ENCODE peak calls at places on chromosomes 1 and 21, in five cellular contexts. One of them, this sample, is unnamed.

GRCh38 chr1:115908565-115909334 is 67.6 kb upstream of the SLC22A15 start:
- DNase-seq in AG09309: no peak
- DNase-seq in skeletal muscle cell: no peak
- DNase-seq in HuH-7.5: no peak
- DNase-seq in activated T-cell treated with anti-CD3 and anti-CD28 coated beads for 24 hours: no peak
- DNase-seq in this sample: no peak

GRCh38 chr1:240888039-240888786 is 276.3 kb upstream of the GREM2 start:
- DNase-seq in AG09309: no peak
- DNase-seq in skeletal muscle cell: no peak
- DNase-seq in HuH-7.5: peak; percentile 14
- DNase-seq in activated T-cell treated with anti-CD3 and anti-CD28 coated beads for 24 hours: no peak
- DNase-seq in this sample: no peak

GRCh38 chr1:100941580-100942216 is 45.8 kb downstream of the SLC30A7 start:
- DNase-seq in AG09309: no peak
- DNase-seq in skeletal muscle cell: no peak
- DNase-seq in HuH-7.5: no peak
- DNase-seq in activated T-cell treated with anti-CD3 and anti-CD28 coated beads for 24 hours: no peak
- DNase-seq in this sample: no peak

GRCh38 chr1:66231162-66232077 is 302.5 kb upstream of the SGIP1 start:
- DNase-seq in AG09309: peak; percentile 25
- DNase-seq in skeletal muscle cell: no peak
- DNase-seq in HuH-7.5: no peak
- DNase-seq in activated T-cell treated with anti-CD3 and anti-CD28 coated beads for 24 hours: no peak
- DNase-seq in this sample: no peak

GRCh38 chr1:154474802-154475201 is 27.2 kb upstream of the TDRD10 start:
- DNase-seq in AG09309: peak; percentile 82
- DNase-seq in skeletal muscle cell: peak; percentile 70
- DNase-seq in HuH-7.5: no peak
- DNase-seq in activated T-cell treated with anti-CD3 and anti-CD28 coated beads for 24 hours: no peak
- DNase-seq in this sample: peak; percentile 80

GRCh38 chr21:28923439-28923975 is 69.2 kb downstream of the LTN1 start:
- DNase-seq in AG09309: no peak
- DNase-seq in skeletal muscle cell: no peak
- DNase-seq in HuH-7.5: no peak
- DNase-seq in activated T-cell treated with anti-CD3 and anti-CD28 coated beads for 24 hours: no peak
- DNase-seq in this sample: no peak

GRCh38 chr1:214416417-214417212 is 134.8 kb downstream of the PTPN14 start:
- DNase-seq in AG09309: no peak
- DNase-seq in skeletal muscle cell: no peak
- DNase-seq in HuH-7.5: no peak
- DNase-seq in activated T-cell treated with anti-CD3 and anti-CD28 coated beads for 24 hours: no peak
- DNase-seq in this sample: no peak

GRCh38 chr1:9161963-9162362 is 33.1 kb upstream of the GPR157 start:
- DNase-seq in AG09309: no peak
- DNase-seq in skeletal muscle cell: no peak
- DNase-seq in HuH-7.5: no peak
- DNase-seq in activated T-cell treated with anti-CD3 and anti-CD28 coated beads for 24 hours: no peak
- DNase-seq in this sample: no peak

GRCh38 chr21:26047279-26047967 is 123.1 kb downstream of the APP start:
- DNase-seq in AG09309: no peak
- DNase-seq in skeletal muscle cell: no peak
- DNase-seq in HuH-7.5: no peak
- DNase-seq in activated T-cell treated with anti-CD3 and anti-CD28 coated beads for 24 hours: no peak
- DNase-seq in this sample: no peak

GRCh38 chr1:99207216-99207615 is 57.1 kb upstream of the PLPPR4 start:
- DNase-seq in AG09309: no peak
- DNase-seq in skeletal muscle cell: no peak
- DNase-seq in HuH-7.5: no peak
- DNase-seq in activated T-cell treated with anti-CD3 and anti-CD28 coated beads for 24 hours: no peak
- DNase-seq in this sample: no peak

GRCh38 chr1:226064816-226065248 is 2.3 kb downstream of the H3-3A start:
- DNase-seq in AG09309: no peak
- DNase-seq in skeletal muscle cell: no peak
- DNase-seq in HuH-7.5: peak; percentile 22
- DNase-seq in activated T-cell treated with anti-CD3 and anti-CD28 coated beads for 24 hours: peak; percentile 28
- DNase-seq in this sample: no peak

GRCh38 chr1:63663301-63663700 is 70.1 kb downstream of the PGM1 start:
- DNase-seq in AG09309: no peak
- DNase-seq in skeletal muscle cell: no peak
- DNase-seq in HuH-7.5: no peak
- DNase-seq in activated T-cell treated with anti-CD3 and anti-CD28 coated beads for 24 hours: no peak
- DNase-seq in this sample: no peak

GRCh38 chr1:213397638-213398037 is 346.6 kb downstream of the RPS6KC1 start:
- DNase-seq in AG09309: no peak
- DNase-seq in skeletal muscle cell: no peak
- DNase-seq in HuH-7.5: no peak
- DNase-seq in activated T-cell treated with anti-CD3 and anti-CD28 coated beads for 24 hours: no peak
- DNase-seq in this sample: no peak

GRCh38 chr1:82836246-82836645 is 1035.5 kb downstream of the ADGRL2 start:
- DNase-seq in AG09309: no peak
- DNase-seq in skeletal muscle cell: no peak
- DNase-seq in HuH-7.5: no peak
- DNase-seq in activated T-cell treated with anti-CD3 and anti-CD28 coated beads for 24 hours: no peak
- DNase-seq in this sample: no peak

GRCh38 chr1:75632350-75632949 is 21.5 kb upstream of the SLC44A5 start:
- DNase-seq in AG09309: peak; percentile 8
- DNase-seq in skeletal muscle cell: no peak
- DNase-seq in HuH-7.5: no peak
- DNase-seq in activated T-cell treated with anti-CD3 and anti-CD28 coated beads for 24 hours: no peak
- DNase-seq in this sample: no peak

GRCh38 chr1:177753655-177754054 is 216.2 kb downstream of the SEC16B start:
- DNase-seq in AG09309: no peak
- DNase-seq in skeletal muscle cell: no peak
- DNase-seq in HuH-7.5: no peak
- DNase-seq in activated T-cell treated with anti-CD3 and anti-CD28 coated beads for 24 hours: no peak
- DNase-seq in this sample: no peak

GRCh38 chr1:39980555-39981313 is 25.8 kb downstream of the MFSD2A start:
- DNase-seq in AG09309: no peak
- DNase-seq in skeletal muscle cell: no peak
- DNase-seq in HuH-7.5: no peak
- DNase-seq in activated T-cell treated with anti-CD3 and anti-CD28 coated beads for 24 hours: no peak
- DNase-seq in this sample: no peak

GRCh38 chr1:1782399-1783221 is 4.3 kb upstream of the NADK start:
- DNase-seq in AG09309: peak; percentile 8
- DNase-seq in skeletal muscle cell: no peak
- DNase-seq in HuH-7.5: peak; percentile 67
- DNase-seq in activated T-cell treated with anti-CD3 and anti-CD28 coated beads for 24 hours: no peak
- DNase-seq in this sample: no peak

GRCh38 chr21:43900690-43901089 is 35.7 kb downstream of the AGPAT3 start:
- DNase-seq in AG09309: no peak
- DNase-seq in skeletal muscle cell: no peak
- DNase-seq in HuH-7.5: no peak
- DNase-seq in activated T-cell treated with anti-CD3 and anti-CD28 coated beads for 24 hours: no peak
- DNase-seq in this sample: no peak

GRCh38 chr1:233635765-233636502 is 22.0 kb downstream of the KCNK1 start:
- DNase-seq in AG09309: peak; percentile 20
- DNase-seq in skeletal muscle cell: peak; percentile 31
- DNase-seq in HuH-7.5: no peak
- DNase-seq in activated T-cell treated with anti-CD3 and anti-CD28 coated beads for 24 hours: no peak
- DNase-seq in this sample: no peak

GRCh38 chr1:211606914-211607751 is 28.2 kb upstream of the SLC30A1 start:
- DNase-seq in AG09309: no peak
- DNase-seq in skeletal muscle cell: no peak
- DNase-seq in HuH-7.5: no peak
- DNase-seq in activated T-cell treated with anti-CD3 and anti-CD28 coated beads for 24 hours: no peak
- DNase-seq in this sample: no peak

GRCh38 chr1:85447000-85447943 is 17.7 kb downstream of the DDAH1 start:
- DNase-seq in AG09309: no peak
- DNase-seq in skeletal muscle cell: peak; percentile 36
- DNase-seq in HuH-7.5: no peak
- DNase-seq in activated T-cell treated with anti-CD3 and anti-CD28 coated beads for 24 hours: no peak
- DNase-seq in this sample: no peak

GRCh38 chr1:89065077-89065868 is at the start of gene GBP1:
- DNase-seq in AG09309: peak; percentile 64
- DNase-seq in skeletal muscle cell: peak; percentile 69
- DNase-seq in HuH-7.5: no peak
- DNase-seq in activated T-cell treated with anti-CD3 and anti-CD28 coated beads for 24 hours: no peak
- DNase-seq in this sample: peak; percentile 61

GRCh38 chr1:214316597-214316996 is 35.6 kb downstream of the SMYD2 start:
- DNase-seq in AG09309: no peak
- DNase-seq in skeletal muscle cell: no peak
- DNase-seq in HuH-7.5: no peak
- DNase-seq in activated T-cell treated with anti-CD3 and anti-CD28 coated beads for 24 hours: no peak
- DNase-seq in this sample: no peak

This sample was measured in AG04449.